ENCODE peak calls at places on chromosome 3, in nine cellular contexts. E is CD4-positive, CD25-positive, alpha-beta regulatory T cell; F is lung; G is kidney epithelial cell; C is hepatocyte; P is fibroblast of lung; U is tibial nerve; D is bronchial epithelial cell; I is naive thymus-derived CD4-positive, alpha-beta T cell. N is an unnamed sample.

GRCh38 chr3:45124379-45124778 is 21.8 kb downstream of the CDCP1 start:
- DNase-seq in F (no peak), C (no peak), P (peak; percentile 98), I (no peak), G (peak; percentile 92), U (no peak), D (peak; percentile 84), E (no peak), N (no peak)

GRCh38 chr3:112119686-112120484 is 13.2 kb downstream of the GCSAM start:
- DNase-seq in E (no peak), D (no peak), U (no peak), G (no peak), F (peak; percentile 29), P (no peak), I (no peak), C (no peak), N (no peak)

GRCh38 chr3:88075061-88075460 is 16.0 kb downstream of the ZNF654 start:
- DNase-seq in E (no peak), G (no peak), P (no peak), F (no peak), I (no peak), D (no peak), C (no peak), U (no peak), N (no peak)

GRCh38 chr3:69326821-69327433 is 59.0 kb downstream of the FRMD4B start:
- DNase-seq in F (no peak), E (peak; percentile 56), I (peak; percentile 45), P (no peak), D (no peak), C (no peak), G (no peak), U (no peak), N (no peak)

GRCh38 chr3:159356606-159357005 is 554.8 kb downstream of the MFSD1 start:
- DNase-seq in U (no peak), D (no peak), P (no peak), E (no peak), G (no peak), C (no peak), I (no peak), F (no peak), N (no peak)

GRCh38 chr3:127761101-127761802 is 61.1 kb downstream of the MGLL start:
- DNase-seq in C (no peak), U (no peak), G (no peak), I (no peak), F (peak; percentile 70), D (no peak), E (no peak), P (no peak), N (no peak)

GRCh38 chr3:133570139-133570936 is 3.1 kb upstream of the CDV3 start:
- DNase-seq in D (peak; percentile 83), F (no peak), U (no peak), P (peak; percentile 96), G (peak; percentile 88), I (no peak), C (peak; percentile 66), E (no peak), N (no peak)

GRCh38 chr3:14425574-14426304 is 23.3 kb downstream of the SLC6A6 start:
- DNase-seq in G (no peak), P (peak; percentile 30), U (no peak), I (peak; percentile 23), D (peak; percentile 36), C (no peak), F (no peak), E (peak; percentile 47), N (peak; percentile 85)

GRCh38 chr3:196666001-196666867 is 26.7 kb downstream of the NRROS start:
- DNase-seq in I (no peak), E (no peak), D (peak; percentile 82), G (peak; percentile 32), F (no peak), U (peak; percentile 37), C (no peak), P (peak; percentile 75), N (no peak)

GRCh38 chr3:15478300-15478979 is 43.1 kb downstream of the COLQ start:
- DNase-seq in E (no peak), G (no peak), D (no peak), P (no peak), U (no peak), C (no peak), F (no peak), I (no peak), N (no peak)

GRCh38 chr3:49998326-49998725 is 58.4 kb downstream of the RBM6 start:
- DNase-seq in E (no peak), I (no peak), F (no peak), D (peak; percentile 67), P (peak; percentile 55), G (peak; percentile 18), U (no peak), C (peak; percentile 46), N (no peak)

GRCh38 chr3:71462586-71462985 is 120.9 kb downstream of the FOXP1 start:
- DNase-seq in P (no peak), E (no peak), G (no peak), I (no peak), F (no peak), U (no peak), C (no peak), D (no peak), N (no peak)

GRCh38 chr3:71463622-71464021 is 119.9 kb downstream of the FOXP1 start:
- DNase-seq in D (peak; percentile 28), E (no peak), C (no peak), P (peak; percentile 54), G (no peak), F (no peak), U (no peak), I (no peak), N (no peak)

GRCh38 chr3:71466483-71466882 is 117.0 kb downstream of the FOXP1 start:
- DNase-seq in E (no peak), G (no peak), F (no peak), I (no peak), P (peak; percentile 63), C (no peak), U (no peak), D (peak; percentile 65), N (no peak)

GRCh38 chr3:71464613-71465012 is 118.9 kb downstream of the FOXP1 start:
- DNase-seq in D (no peak), E (no peak), G (no peak), P (no peak), C (no peak), U (no peak), I (no peak), F (no peak), N (no peak)

DNA sequence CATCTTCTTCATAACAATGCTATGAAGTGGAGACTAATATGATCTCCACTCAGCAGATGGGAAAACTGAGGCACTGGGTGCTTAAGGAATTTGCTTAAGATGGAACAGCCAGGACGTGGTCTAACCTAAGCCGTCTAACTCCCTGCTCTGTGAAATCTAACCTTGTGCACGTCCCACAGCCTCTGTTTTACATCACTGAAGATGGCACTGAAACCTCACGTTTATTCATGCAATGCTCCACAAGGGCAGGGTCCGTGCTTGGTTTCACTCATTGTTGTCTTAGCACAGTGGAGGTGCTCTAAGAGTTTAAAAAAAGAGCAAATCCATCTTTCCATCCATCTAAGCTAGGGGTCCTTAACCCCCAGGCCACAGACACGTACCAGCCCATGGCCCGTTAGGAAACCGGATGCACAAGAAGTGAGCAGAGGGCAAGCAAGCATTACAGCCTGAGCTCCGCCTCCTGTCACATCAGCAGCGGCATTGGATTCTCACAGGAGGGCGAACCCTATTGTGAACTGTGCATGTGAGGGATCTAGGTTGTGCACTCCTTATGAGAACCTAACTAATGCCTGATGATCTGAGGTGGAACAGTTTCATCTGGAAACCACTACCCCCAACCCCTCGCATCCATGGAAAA is 118.0 kb downstream of the FOXP1 start:
- DNase-seq in C (no peak), E (no peak), P (no peak), F (no peak), D (no peak), I (no peak), G (no peak), U (no peak), N (no peak)
- H3K4me3 ChIP-seq in C (no peak overlapping the region), E (no peak overlapping the region), P (no peak overlapping the region), F (no peak overlapping the region), D (no peak overlapping the region), I (no peak overlapping the region), G (no peak overlapping the region), U (no peak overlapping the region), N (no peak overlapping the region)

DNA sequence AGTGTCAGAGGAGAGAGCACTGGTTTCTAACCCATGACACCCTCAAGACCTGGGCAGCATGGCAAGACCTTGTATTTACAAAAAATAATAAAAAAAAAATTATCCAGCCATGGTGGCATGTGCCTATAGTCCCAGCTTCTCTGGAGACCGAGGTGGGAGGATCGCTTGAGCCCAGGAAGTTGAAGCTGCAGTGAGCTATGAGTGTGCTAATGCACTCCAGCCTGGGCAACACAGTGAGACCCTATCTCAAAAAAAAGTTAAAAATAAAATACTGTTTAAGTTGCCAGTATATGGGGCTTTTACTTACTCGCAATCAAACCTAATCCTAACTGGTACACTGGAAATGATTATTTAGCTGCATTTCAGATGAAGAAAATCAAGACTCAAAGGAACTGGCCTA is 20.2 kb downstream of the ILDR1 start:
- DNase-seq in U (no peak), G (no peak), I (no peak), D (no peak), F (no peak), C (no peak), P (no peak), E (no peak), N (no peak)
- H3K36me3 ChIP-seq in U (no peaks in the 10 kb centered on the region), G (no peaks in the 10 kb centered on the region), I (no peaks in the 10 kb centered on the region), D (peaks cover 2% of the 10 kb centered on the region), F (peaks cover 3% of the 10 kb centered on the region), C (no peaks in the 10 kb centered on the region), P (no peaks in the 10 kb centered on the region), E (no peaks in the 10 kb centered on the region), N (no peaks in the 10 kb centered on the region)

GRCh38 chr3:126679318-126679751 is 24.4 kb upstream of the TXNRD3 start:
- DNase-seq in G (no peak), F (peak; percentile 83), I (peak; percentile 66), D (peak; percentile 49), E (peak; percentile 63), U (peak; percentile 88), C (peak; percentile 87), P (peak; percentile 52), N (peak; percentile 88)
- H3K4me3 ChIP-seq in G (no peak overlapping the region), F (no peak overlapping the region), I (no peak overlapping the region), D (no peak overlapping the region), E (no peak overlapping the region), U (peak overlapping the region; percentile 4), C (no peak overlapping the region), P (no peak overlapping the region), N (no peak overlapping the region)

GRCh38 chr3:67649681-67650080 is 4.7 kb downstream of the SUCLG2 start:
- DNase-seq in F (no peak), D (no peak), U (no peak), C (no peak), I (no peak), E (no peak), P (no peak), G (no peak), N (no peak)

GRCh38 chr3:67647390-67647878 is 7.0 kb downstream of the SUCLG2 start:
- DNase-seq in D (peak; percentile 92), F (peak; percentile 60), C (peak; percentile 86), E (no peak), P (peak; percentile 99), G (peak; percentile 98), U (no peak), I (no peak), N (no peak)

GRCh38 chr3:67650084-67650483 is 4.3 kb downstream of the SUCLG2 start:
- DNase-seq in E (no peak), U (no peak), F (no peak), P (no peak), I (no peak), G (no peak), C (peak; percentile 48), D (no peak), N (no peak)

GRCh38 chr3:67648229-67648628 is 6.2 kb downstream of the SUCLG2 start:
- DNase-seq in I (no peak), U (no peak), P (no peak), E (no peak), C (peak; percentile 37), F (no peak), G (no peak), D (no peak), N (no peak)

GRCh38 chr3:67648701-67649100 is 5.7 kb downstream of the SUCLG2 start:
- DNase-seq in C (peak; percentile 35), D (no peak), U (no peak), P (peak; percentile 81), E (no peak), G (no peak), I (no peak), F (no peak), N (no peak)
- H3K36me3 ChIP-seq in C (no peaks in the 10 kb centered on the region), D (no peaks in the 10 kb centered on the region), U (no peaks in the 10 kb centered on the region), P (no peaks in the 10 kb centered on the region), E (peaks cover 25% of the 10 kb centered on the region), G (no peaks in the 10 kb centered on the region), I (no peaks in the 10 kb centered on the region), F (no peaks in the 10 kb centered on the region), N (no peaks in the 10 kb centered on the region)